ENCODE peak calls at places on chromosomes 4 and X, in four cellular contexts. One of them, this sample, is unnamed.

GRCh38 chrX:65755786-65756185 is 88.3 kb downstream of the MSN start:
- DNase-seq in GM12891: no peak
- DNase-seq in GM12878: no peak
- DNase-seq in K562: no peak
- DNase-seq in this sample: no peak

GRCh38 chr4:40177591-40177990 is 19.2 kb upstream of the RHOH start:
- DNase-seq in GM12891: no peak
- DNase-seq in K562: no peak
- DNase-seq in GM12878: no peak
- DNase-seq in this sample: no peak

GRCh38 chr4:84503495-84504437 is 4.7 kb upstream of the NKX6-1 start:
- DNase-seq in GM12891: no peak
- DNase-seq in GM12878: no peak
- DNase-seq in K562: peak
- DNase-seq in this sample: no peak

GRCh38 chr4:20126906-20127305 is 124.8 kb upstream of the SLIT2 start:
- DNase-seq in GM12878: no peak
- DNase-seq in K562: no peak
- DNase-seq in GM12891: no peak
- DNase-seq in this sample: no peak

GRCh38 chr4:71230258-71230594 is 108.6 kb upstream of the SLC4A4 start:
- DNase-seq in GM12891: no peak
- DNase-seq in GM12878: no peak
- DNase-seq in K562: no peak
- DNase-seq in this sample: no peak

GRCh38 chr4:118318931-118319330 is 33.9 kb downstream of the PRSS12 start:
- DNase-seq in GM12891: no peak
- DNase-seq in K562: no peak
- DNase-seq in GM12878: no peak
- DNase-seq in this sample: no peak

GRCh38 chr4:1784395-1784788 is 8.7 kb upstream of the FGFR3 start:
- DNase-seq in GM12878: no peak
- DNase-seq in GM12891: no peak
- DNase-seq in K562: no peak
- DNase-seq in this sample: no peak

GRCh38 chr4:177010421-177010820 is 217.7 kb upstream of the VEGFC start:
- DNase-seq in GM12891: no peak
- DNase-seq in K562: no peak
- DNase-seq in GM12878: no peak
- DNase-seq in this sample: no peak

GRCh38 chr4:111011458-111011857 is 388.6 kb upstream of the PITX2 start:
- DNase-seq in K562: no peak
- DNase-seq in GM12891: no peak
- DNase-seq in GM12878: no peak
- DNase-seq in this sample: no peak

DNA sequence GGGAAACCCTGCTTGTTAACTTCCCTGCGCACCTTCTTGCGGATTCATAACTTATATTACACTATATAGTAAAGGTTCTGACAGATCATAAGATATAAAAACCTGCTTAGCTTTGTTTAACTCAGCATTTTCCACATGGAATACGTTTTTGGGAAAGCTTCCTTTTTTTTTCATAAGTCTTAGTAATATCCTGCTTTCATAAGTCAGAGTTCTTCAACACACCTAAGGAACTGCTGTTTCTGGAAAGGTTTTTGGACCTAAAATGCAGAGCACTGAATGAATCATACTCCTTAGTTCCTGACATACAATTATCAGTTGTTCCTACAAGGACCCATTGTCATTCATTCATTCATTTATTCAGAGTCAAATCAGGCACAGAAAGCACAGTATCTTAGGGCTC is 32.3 kb upstream of the OCIAD2 start:
- DNase-seq in GM12891: no peak
- DNase-seq in GM12878: no peak
- DNase-seq in K562: no peak
- DNase-seq in this sample: no peak
- TF ChIP-seq TAF1 in GM12891: no peak
- TF ChIP-seq TAF1 in GM12878: no peak
- TF ChIP-seq TAF1 in K562: no peak
- TF ChIP-seq TAF1 in this sample: no peak

GRCh38 chr4:8582016-8582415 is 1.8 kb downstream of the GPR78 start:
- DNase-seq in GM12891: no peak
- DNase-seq in K562: no peak
- DNase-seq in GM12878: no peak
- DNase-seq in this sample: no peak

GRCh38 chr4:8582941-8583654 is 2.9 kb downstream of the GPR78 start:
- DNase-seq in K562: no peak
- DNase-seq in GM12891: no peak
- DNase-seq in GM12878: no peak
- DNase-seq in this sample: no peak

GRCh38 chr4:8585186-8585585 is 5.0 kb downstream of the GPR78 start:
- DNase-seq in K562: no peak
- DNase-seq in GM12891: no peak
- DNase-seq in GM12878: no peak
- DNase-seq in this sample: no peak

GRCh38 chr4:8582436-8582835 is 2.2 kb downstream of the GPR78 start:
- DNase-seq in K562: no peak
- DNase-seq in GM12878: no peak
- DNase-seq in GM12891: no peak
- DNase-seq in this sample: no peak

DNA sequence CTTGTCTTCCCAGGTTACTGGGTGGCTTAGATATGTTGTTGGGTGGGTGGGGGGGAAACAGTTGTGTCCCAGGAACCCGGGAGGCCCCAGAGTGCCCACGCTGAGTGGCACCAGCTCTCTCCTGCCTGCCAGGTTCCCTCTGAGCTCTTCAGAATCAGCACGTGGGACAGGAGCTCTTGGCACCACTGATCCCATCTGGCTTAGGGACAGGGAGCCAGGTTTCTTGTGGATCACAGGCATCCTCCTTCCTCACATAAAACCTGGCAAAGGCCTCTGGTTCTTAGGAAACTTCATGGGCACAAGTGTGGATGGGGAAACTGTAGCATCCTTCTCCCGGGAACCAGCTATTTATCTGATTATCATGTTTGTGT is 3.4 kb downstream of the GPR78 start:
- DNase-seq in K562: no peak
- DNase-seq in GM12891: no peak
- DNase-seq in GM12878: no peak
- DNase-seq in this sample: no peak
- TF ChIP-seq TAF1 in K562: no peak
- TF ChIP-seq TAF1 in GM12891: no peak
- TF ChIP-seq TAF1 in GM12878: no peak
- TF ChIP-seq TAF1 in this sample: no peak

GRCh38 chrX:9467181-9467580 is 2.3 kb downstream of the TBL1X start:
- DNase-seq in GM12891: no peak
- DNase-seq in GM12878: no peak
- DNase-seq in K562: no peak
- DNase-seq in this sample: no peak

GRCh38 chrX:9473708-9474107 is 8.8 kb downstream of the TBL1X start:
- DNase-seq in GM12878: no peak
- DNase-seq in K562: no peak
- DNase-seq in GM12891: no peak
- DNase-seq in this sample: no peak

GRCh38 chrX:9467751-9468150 is 2.9 kb downstream of the TBL1X start:
- DNase-seq in GM12891: no peak
- DNase-seq in K562: peak
- DNase-seq in GM12878: no peak
- DNase-seq in this sample: no peak

GRCh38 chrX:9475984-9476383 is 11.1 kb downstream of the TBL1X start:
- DNase-seq in K562: peak
- DNase-seq in GM12878: no peak
- DNase-seq in GM12891: no peak
- DNase-seq in this sample: no peak

GRCh38 chrX:9471571-9471985 is 6.7 kb downstream of the TBL1X start:
- DNase-seq in GM12891: no peak
- DNase-seq in GM12878: no peak
- DNase-seq in K562: no peak
- DNase-seq in this sample: no peak
- TF ChIP-seq TAF1 in GM12891: no peak
- TF ChIP-seq TAF1 in GM12878: no peak
- TF ChIP-seq TAF1 in K562: no peak
- TF ChIP-seq TAF1 in this sample: no peak

GRCh38 chr4:56463711-56464110 is 3.7 kb upstream of the SRP72 start:
- DNase-seq in K562: no peak
- DNase-seq in GM12878: no peak
- DNase-seq in GM12891: no peak
- DNase-seq in this sample: no peak
- TF ChIP-seq TAF1 in K562: no peak
- TF ChIP-seq TAF1 in GM12878: no peak
- TF ChIP-seq TAF1 in GM12891: no peak
- TF ChIP-seq TAF1 in this sample: no peak

GRCh38 chr4:5704276-5704675 is 4.1 kb downstream of the EVC2 start:
- DNase-seq in GM12891: no peak
- DNase-seq in GM12878: no peak
- DNase-seq in K562: no peak
- DNase-seq in this sample: no peak
- TF ChIP-seq TAF1 in GM12891: no peak
- TF ChIP-seq TAF1 in GM12878: no peak
- TF ChIP-seq TAF1 in K562: no peak
- TF ChIP-seq TAF1 in this sample: no peak

GRCh38 chr4:79446145-79446544 is 38.1 kb upstream of the GK2 start:
- DNase-seq in GM12891: no peak
- DNase-seq in K562: no peak
- DNase-seq in GM12878: no peak
- DNase-seq in this sample: no peak
- TF ChIP-seq TAF1 in GM12891: no peak
- TF ChIP-seq TAF1 in K562: no peak
- TF ChIP-seq TAF1 in GM12878: no peak
- TF ChIP-seq TAF1 in this sample: no peak

GRCh38 chrX:9873952-9874351 is 87.7 kb downstream of the SHROOM2 start:
- DNase-seq in K562: peak
- DNase-seq in GM12878: no peak
- DNase-seq in GM12891: no peak
- DNase-seq in this sample: peak
- TF ChIP-seq TAF1 in K562: no peak
- TF ChIP-seq TAF1 in GM12878: no peak
- TF ChIP-seq TAF1 in GM12891: no peak
- TF ChIP-seq TAF1 in this sample: no peak

GRCh38 chr4:13627606-13628301 is at the start of gene BOD1L1:
- DNase-seq in GM12891: peak
- DNase-seq in K562: peak
- DNase-seq in GM12878: peak
- DNase-seq in this sample: peak

GRCh38 chr4:13627185-13627605 is 330 bp downstream of the BOD1L1 start:
- DNase-seq in GM12878: no peak
- DNase-seq in GM12891: peak
- DNase-seq in K562: peak
- DNase-seq in this sample: peak

GRCh38 chr4:13626492-13627184 is 887 bp downstream of the BOD1L1 start:
- DNase-seq in GM12878: no peak
- DNase-seq in K562: peak
- DNase-seq in GM12891: no peak
- DNase-seq in this sample: no peak
- TF ChIP-seq TAF1 in GM12878: no peak
- TF ChIP-seq TAF1 in K562: no peak
- TF ChIP-seq TAF1 in GM12891: no peak
- TF ChIP-seq TAF1 in this sample: no peak

DNA sequence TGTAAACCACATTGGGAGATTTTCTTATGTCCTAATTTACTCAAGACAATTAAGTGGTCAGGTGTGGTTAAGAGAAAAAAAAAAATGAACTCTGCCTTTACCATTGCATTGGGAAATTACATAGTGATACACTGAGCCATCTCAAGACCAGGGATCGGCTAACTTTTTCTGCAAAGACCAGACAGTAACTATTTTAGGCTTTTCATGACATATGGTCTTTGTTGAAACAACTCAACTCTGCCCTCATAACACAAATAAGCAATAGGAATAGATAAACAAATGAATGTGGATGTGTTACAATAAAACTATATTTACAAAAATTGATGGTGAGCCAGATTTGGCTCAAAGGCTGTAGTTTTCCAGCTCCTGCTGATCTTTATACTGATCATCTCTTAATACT is 632.7 kb upstream of the INTU start:
- DNase-seq in K562: no peak
- DNase-seq in GM12891: no peak
- DNase-seq in GM12878: no peak
- DNase-seq in this sample: no peak
- TF ChIP-seq TAF1 in K562: no peak
- TF ChIP-seq TAF1 in GM12891: no peak
- TF ChIP-seq TAF1 in GM12878: no peak
- TF ChIP-seq TAF1 in this sample: no peak

GRCh38 chr4:160238790-160239189 is 1135.9 kb downstream of the RAPGEF2 start:
- DNase-seq in GM12891: no peak
- DNase-seq in GM12878: no peak
- DNase-seq in K562: no peak
- DNase-seq in this sample: no peak
- TF ChIP-seq TAF1 in GM12891: no peak
- TF ChIP-seq TAF1 in GM12878: no peak
- TF ChIP-seq TAF1 in K562: no peak
- TF ChIP-seq TAF1 in this sample: no peak